ENCODE peak calls at places on chromosomes 3 and 15, in six cellular contexts. One of them, this sample, is unnamed.

GRCh38 chr3:122001892-122002291 is 20.2 kb downstream of the ILDR1 start:
- DNase-seq in esophagus squamous epithelium: no peak
- DNase-seq in HTR-8/SVneo: no peak
- DNase-seq in CD8-positive, alpha-beta memory T cell: no peak
- DNase-seq in retinal pigment epithelial cell: no peak
- DNase-seq in CD4-positive, alpha-beta T cell: no peak
- DNase-seq in this sample: no peak

GRCh38 chr3:15676259-15676658 is 74.7 kb downstream of the BTD start:
- DNase-seq in esophagus squamous epithelium: no peak
- DNase-seq in HTR-8/SVneo: no peak
- DNase-seq in CD8-positive, alpha-beta memory T cell: no peak
- DNase-seq in retinal pigment epithelial cell: no peak
- DNase-seq in CD4-positive, alpha-beta T cell: no peak
- DNase-seq in this sample: no peak

GRCh38 chr3:128075516-128076464 is 23.6 kb downstream of the SEC61A1 start:
- DNase-seq in esophagus squamous epithelium: no peak
- DNase-seq in HTR-8/SVneo: peak
- DNase-seq in CD8-positive, alpha-beta memory T cell: peak
- DNase-seq in retinal pigment epithelial cell: peak
- DNase-seq in CD4-positive, alpha-beta T cell: peak
- DNase-seq in this sample: no peak

GRCh38 chr3:187481426-187481825 is 113.2 kb downstream of the RTP4 start:
- DNase-seq in esophagus squamous epithelium: no peak
- DNase-seq in HTR-8/SVneo: no peak
- DNase-seq in CD8-positive, alpha-beta memory T cell: no peak
- DNase-seq in retinal pigment epithelial cell: no peak
- DNase-seq in CD4-positive, alpha-beta T cell: no peak
- DNase-seq in this sample: no peak

GRCh38 chr15:51751687-51752683 is 588 bp downstream of the TMOD2 start:
- DNase-seq in esophagus squamous epithelium: no peak
- DNase-seq in HTR-8/SVneo: no peak
- DNase-seq in CD8-positive, alpha-beta memory T cell: no peak
- DNase-seq in retinal pigment epithelial cell: no peak
- DNase-seq in CD4-positive, alpha-beta T cell: no peak
- DNase-seq in this sample: no peak

GRCh38 chr3:37730383-37730782 is 131.3 kb upstream of the CTDSPL start:
- DNase-seq in esophagus squamous epithelium: no peak
- DNase-seq in HTR-8/SVneo: no peak
- DNase-seq in CD8-positive, alpha-beta memory T cell: no peak
- DNase-seq in retinal pigment epithelial cell: no peak
- DNase-seq in CD4-positive, alpha-beta T cell: no peak
- DNase-seq in this sample: no peak

GRCh38 chr3:45692866-45693265 is 3.7 kb downstream of the SACM1L start:
- DNase-seq in esophagus squamous epithelium: no peak
- DNase-seq in HTR-8/SVneo: no peak
- DNase-seq in CD8-positive, alpha-beta memory T cell: no peak
- DNase-seq in retinal pigment epithelial cell: no peak
- DNase-seq in CD4-positive, alpha-beta T cell: no peak
- DNase-seq in this sample: no peak

GRCh38 chr15:69838951-69839350 is 258.8 kb downstream of the TLE3 start:
- DNase-seq in esophagus squamous epithelium: no peak
- DNase-seq in HTR-8/SVneo: no peak
- DNase-seq in CD8-positive, alpha-beta memory T cell: no peak
- DNase-seq in retinal pigment epithelial cell: no peak
- DNase-seq in CD4-positive, alpha-beta T cell: no peak
- DNase-seq in this sample: no peak

GRCh38 chr3:12679468-12679867 is 15.6 kb upstream of the RAF1 start:
- DNase-seq in esophagus squamous epithelium: no peak
- DNase-seq in HTR-8/SVneo: peak
- DNase-seq in CD8-positive, alpha-beta memory T cell: no peak
- DNase-seq in retinal pigment epithelial cell: no peak
- DNase-seq in CD4-positive, alpha-beta T cell: no peak
- DNase-seq in this sample: no peak